ENCODE peak calls at places on chromosomes 1 and 21, in six cellular contexts. J is AG08396; R is GM23248; C is HTR-8/SVneo; E is occipital lobe; U is stimulated activated naive B cell treated with anti-CD40 and anti-IgM and Interleukin-4, amounts not matched to agents 10 μg/mL and 1 μg/mL and 100 μg/mL, for 72 hours. N is an unnamed sample.

GRCh38 chr1:20051218-20051829 is 18.7 kb upstream of the PLA2G5 start:
- DNase-seq in J (no peak), R (no peak), C (no peak), E (no peak), U (no peak), N (no peak)

GRCh38 chr21:33977721-33978369 is 62.2 kb upstream of the ATP5PO start:
- DNase-seq in J (no peak), R (no peak), C (no peak), E (no peak), U (no peak), N (no peak)

GRCh38 chr1:209989525-209989924 is 51.5 kb downstream of the SYT14 start:
- DNase-seq in J (peak; percentile 10), R (peak; percentile 64), C (peak; percentile 13), E (no peak), U (no peak), N (no peak)

GRCh38 chr1:76038306-76039004 is 36.1 kb upstream of the ST6GALNAC3 start:
- DNase-seq in J (no peak), R (no peak), C (no peak), E (no peak), U (no peak), N (no peak)

GRCh38 chr1:229204863-229205777 is 65.8 kb upstream of the RAB4A start:
- DNase-seq in J (no peak), R (peak; percentile 98), C (no peak), E (no peak), U (no peak), N (no peak)

GRCh38 chr1:154840557-154841176 is 29.4 kb downstream of the KCNN3 start:
- DNase-seq in J (no peak), R (peak; percentile 9), C (peak; percentile 53), E (no peak), U (no peak), N (no peak)

GRCh38 chr1:22780696-22781095 is 70.1 kb downstream of the EPHB2 start:
- DNase-seq in J (peak; percentile 69), R (peak; percentile 37), C (peak; percentile 55), E (no peak), U (no peak), N (no peak)

GRCh38 chr1:53075761-53076163 is 13.7 kb downstream of the PODN start:
- DNase-seq in J (no peak), R (no peak), C (no peak), E (no peak), U (no peak), N (no peak)

GRCh38 chr1:29688477-29689365 is 452.4 kb downstream of the PTPRU start:
- DNase-seq in J (peak; percentile 75), R (peak; percentile 90), C (peak; percentile 64), E (no peak), U (no peak), N (no peak)

GRCh38 chr1:113675299-113675698 is 84.0 kb downstream of the PHTF1 start:
- DNase-seq in J (no peak), R (peak; percentile 12), C (no peak), E (no peak), U (no peak), N (no peak)

GRCh38 chr1:60573121-60573520 is 499.6 kb upstream of the C1orf87 start:
- DNase-seq in J (no peak), R (no peak), C (no peak), E (no peak), U (no peak), N (no peak)

GRCh38 chr1:20216574-20216973 is 30.3 kb upstream of the PLA2G2C start:
- DNase-seq in J (no peak), R (peak; percentile 40), C (no peak), E (no peak), U (no peak), N (no peak)